ENCODE peak calls at places on chromosomes 7 and 10, in seven cellular contexts. K, C, N, I, U, D and M are unnamed samples.

GRCh38 chr10:72688208-72688651 is 3.7 kb upstream of the MCU start:
- DNase-seq in K (peak), C (peak), N (no peak), I (peak), U (no peak), D (no peak), M (no peak)

GRCh38 chr7:35253680-35254495 is at the start of gene TBX20:
- DNase-seq in K (peak), C (peak), N (peak), I (peak), U (peak), D (peak), M (no peak)

GRCh38 chr7:92749327-92749730 is 87.0 kb downstream of the CDK6 start:
- DNase-seq in K (no peak), C (no peak), N (no peak), I (peak), U (no peak), D (no peak), M (no peak)

GRCh38 chr7:7183061-7183832 is 903 bp downstream of the C1GALT1 start:
- DNase-seq in K (peak), C (peak), N (peak), I (peak), U (peak), D (peak), M (peak)

GRCh38 chr10:132363921-132364593 is 32.1 kb downstream of the LRRC27 start:
- DNase-seq in K (no peak), C (peak), N (peak), I (peak), U (no peak), D (no peak), M (no peak)

GRCh38 chr10:119429771-119430170 is 112.7 kb downstream of the RGS10 start:
- DNase-seq in K (no peak), C (no peak), N (no peak), I (no peak), U (no peak), D (no peak), M (no peak)

GRCh38 chr7:104946338-104946737 is 67.7 kb upstream of the KMT2E start:
- DNase-seq in K (no peak), C (no peak), N (no peak), I (peak), U (no peak), D (no peak), M (no peak)

GRCh38 chr7:97107192-97107800 is 10.2 kb upstream of the SDHAF3 start:
- DNase-seq in K (no peak), C (no peak), N (no peak), I (peak), U (no peak), D (no peak), M (no peak)

GRCh38 chr10:80202934-80203834 is 2.2 kb downstream of the ANXA11 start:
- DNase-seq in K (peak), C (no peak), N (peak), I (peak), U (no peak), D (peak), M (no peak)

GRCh38 chr7:101816499-101817030 is 861 bp upstream of the CUX1 start:
- DNase-seq in K (peak), C (no peak), N (peak), I (peak), U (peak), D (peak), M (peak)

GRCh38 chr7:27191081-27191715 is 6.2 kb upstream of the HOXA11 start:
- DNase-seq in K (no peak), C (no peak), N (peak), I (no peak), U (no peak), D (peak), M (no peak)

GRCh38 chr7:19118896-19119301 is 1.5 kb upstream of the TWIST1 start:
- DNase-seq in K (no peak), C (no peak), N (no peak), I (peak), U (no peak), D (no peak), M (no peak)

GRCh38 chr10:54484186-54484585 is 316.8 kb downstream of the PCDH15 start:
- DNase-seq in K (no peak), C (no peak), N (no peak), I (no peak), U (no peak), D (no peak), M (no peak)